ENCODE peak calls at places on chromosomes 13 and 19, in four cellular contexts. J, H, S and I are unnamed samples.

GRCh38 chr13:30052127-30052526 is 201.7 kb upstream of the UBL3 start:
- DNase-seq in J (no peak), S (no peak), H (no peak), I (peak)

GRCh38 chr13:37173214-37173613 is 67.8 kb upstream of the CSNK1A1L start:
- DNase-seq in J (no peak), H (no peak), S (peak), I (no peak)

GRCh38 chr13:108903613-108904012 is 274.2 kb downstream of the MYO16 start:
- DNase-seq in H (no peak), J (no peak), S (no peak), I (no peak)

GRCh38 chr13:48542581-48543341 is 9.9 kb upstream of the RCBTB2 start:
- DNase-seq in H (no peak), S (no peak), J (peak), I (peak)

GRCh38 chr19:23571175-23571574 is 115.8 kb downstream of the ZNF675 start:
- DNase-seq in J (no peak), H (no peak), S (no peak), I (no peak)

GRCh38 chr13:56720841-56721240 is 419.9 kb upstream of the PRR20A start:
- DNase-seq in H (no peak), J (no peak), S (no peak), I (no peak)

GRCh38 chr13:42832341-42833153 is 51.2 kb downstream of the FAM216B start:
- DNase-seq in H (no peak), S (peak), J (peak), I (no peak)

GRCh38 chr13:80524447-80525215 is 183.7 kb upstream of the SPRY2 start:
- DNase-seq in S (no peak), H (no peak), J (no peak), I (no peak)

GRCh38 chr19:19500975-19501644 is 14.2 kb downstream of the TSSK6 start:
- DNase-seq in J (no peak), H (no peak), S (no peak), I (no peak)

GRCh38 chr19:996051-996838 is 4.0 kb upstream of the GRIN3B start:
- DNase-seq in S (no peak), J (peak), H (peak), I (no peak)

GRCh38 chr13:105920375-105920774 is 615.1 kb downstream of the EFNB2 start:
- DNase-seq in S (peak), H (no peak), J (no peak), I (no peak)

GRCh38 chr13:111429064-111429558 is 108.7 kb downstream of the TEX29 start:
- DNase-seq in S (peak), J (peak), H (no peak), I (peak)

GRCh38 chr13:21014666-21015170 is 46.7 kb downstream of the LATS2 start:
- DNase-seq in S (peak), J (no peak), H (no peak), I (no peak)

GRCh38 chr19:44948237-44948636 is 2.4 kb downstream of the APOC2 start:
- DNase-seq in S (no peak), H (no peak), J (no peak), I (no peak)

GRCh38 chr13:79379274-79379673 is 26.8 kb downstream of the RBM26 start:
- DNase-seq in S (no peak), J (no peak), H (no peak), I (no peak)

GRCh38 chr13:96958286-96958891 is 35.9 kb downstream of the OXGR1 start:
- DNase-seq in J (no peak), S (no peak), H (no peak), I (peak)

GRCh38 chr19:46387713-46388130 is 25.6 kb downstream of the CCDC8 start:
- DNase-seq in S (no peak), J (no peak), H (no peak), I (no peak)

GRCh38 chr19:4376991-4377781 is 23.2 kb downstream of the SH3GL1 start:
- DNase-seq in S (no peak), H (no peak), J (no peak), I (no peak)

GRCh38 chr13:24997367-24997967 is 98.5 kb upstream of the PABPC3 start:
- DNase-seq in S (peak), H (no peak), J (peak), I (peak)

GRCh38 chr19:10830941-10831779 is 4.9 kb downstream of the TMED1 start:
- DNase-seq in S (no peak), H (no peak), J (no peak), I (no peak)

GRCh38 chr13:43368003-43368402 is 344.6 kb downstream of the DNAJC15 start:
- DNase-seq in S (no peak), H (no peak), J (no peak), I (peak)

GRCh38 chr13:22893777-22894176 is 287.0 kb upstream of the SGCG start:
- DNase-seq in J (no peak), S (no peak), H (no peak), I (no peak)

GRCh38 chr19:3668331-3669133 is 31.7 kb downstream of the PIP5K1C start:
- DNase-seq in H (no peak), J (no peak), S (no peak), I (no peak)

GRCh38 chr19:5292843-5293606 is 47.6 kb downstream of the PTPRS start:
- DNase-seq in J (no peak), H (no peak), S (no peak), I (peak)

GRCh38 chr19:19459099-19459498 is 53.6 kb downstream of the GATAD2A start:
- DNase-seq in J (no peak), H (no peak), S (no peak), I (no peak)

GRCh38 chr13:111969551-111970135 is 97.3 kb upstream of the SOX1 start:
- DNase-seq in J (no peak), H (no peak), S (no peak), I (no peak)

GRCh38 chr13:109426690-109426990 is 359.7 kb downstream of the IRS2 start:
- DNase-seq in S (no peak), J (no peak), H (no peak), I (no peak)

GRCh38 chr13:45328661-45329105 is 12.3 kb downstream of the TPT1 start:
- DNase-seq in S (peak), J (no peak), H (no peak), I (no peak)

GRCh38 chr19:53772943-53773342 is 51.2 kb downstream of the NLRP12 start:
- DNase-seq in S (peak), J (peak), H (peak), I (peak)

DNA sequence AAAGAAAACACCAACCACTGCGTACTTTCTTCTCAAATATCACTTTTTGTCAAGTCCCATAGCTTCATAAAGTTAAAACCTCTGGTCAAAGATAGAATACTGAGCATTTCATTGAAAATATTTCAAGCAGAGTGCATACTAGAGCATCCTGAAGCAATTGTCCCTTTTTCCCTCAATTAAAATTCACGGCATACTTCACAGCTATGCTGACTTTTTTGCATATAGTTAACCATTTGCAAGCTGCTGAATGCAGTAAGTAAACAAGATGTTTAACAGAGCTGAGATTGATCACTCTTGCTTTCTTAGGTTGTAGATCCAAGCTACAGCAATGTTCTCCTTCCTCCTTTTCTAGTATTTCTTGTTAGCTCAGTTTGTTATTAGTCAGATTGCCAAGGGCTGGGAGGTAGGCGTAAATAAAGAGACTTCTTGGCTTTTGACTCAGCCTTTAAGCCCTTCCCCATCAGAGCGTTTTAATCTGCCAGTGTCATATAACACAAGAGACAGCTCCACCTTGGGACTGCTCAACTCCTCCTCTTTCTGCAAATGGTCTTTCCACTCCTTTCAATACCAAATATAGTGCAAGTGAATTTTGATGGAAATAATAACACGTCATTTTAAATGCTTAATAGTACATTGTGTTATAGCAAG is at the start of gene SLITRK6:
- DNase-seq in S (peak), J (no peak), H (no peak), I (no peak)
- H3K4me3 ChIP-seq in S (no peak), J (no peak), H (no peak), I (no peak)

GRCh38 chr19:16895467-16896097 is 6.8 kb downstream of the F2RL3 start:
- DNase-seq in S (no peak), J (no peak), H (no peak), I (no peak)
- H3K4me3 ChIP-seq in S (no peak), J (no peak), H (no peak), I (no peak)

GRCh38 chr19:2291185-2291751 is 9.3 kb upstream of the PEAK3 start:
- DNase-seq in H (no peak), S (no peak), J (no peak), I (no peak)
- H3K4me3 ChIP-seq in H (peak), S (no peak), J (no peak), I (no peak)

GRCh38 chr19:29681422-29682235 is 16.4 kb downstream of the PLEKHF1 start:
- DNase-seq in J (no peak), H (no peak), S (no peak), I (no peak)
- H3K4me3 ChIP-seq in J (no peak), H (no peak), S (no peak), I (no peak)

DNA sequence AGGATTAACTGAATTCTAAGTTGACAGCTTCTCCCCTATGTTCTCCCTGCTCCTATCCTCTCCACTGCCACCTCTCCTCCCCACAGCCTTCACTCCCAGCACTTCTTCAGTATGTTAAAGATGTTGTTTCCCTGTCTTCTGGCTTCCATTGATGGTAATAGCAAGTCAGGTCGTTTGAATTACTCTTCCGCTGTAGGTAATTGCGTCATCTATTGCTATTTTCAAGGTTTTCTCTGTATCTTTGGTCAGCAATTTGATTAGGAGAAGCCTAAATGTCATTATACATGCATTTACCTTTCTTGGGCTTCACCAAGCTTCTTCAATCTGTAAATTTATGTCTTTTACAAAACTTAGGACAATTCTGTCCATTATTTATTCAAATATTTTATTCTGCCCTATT is 377.3 kb upstream of the KLF12 start:
- DNase-seq in J (no peak), H (no peak), S (no peak), I (no peak)
- H3K4me3 ChIP-seq in J (no peak), H (no peak), S (no peak), I (no peak)

GRCh38 chr19:57050863-57051262 is 68.9 kb upstream of the USP29 start:
- DNase-seq in H (no peak), S (no peak), J (no peak), I (no peak)
- H3K4me3 ChIP-seq in H (no peak), S (no peak), J (no peak), I (no peak)